ENCODE peak calls at places on chromosomes 1 and 21, in nine cellular contexts. B is adipocyte; L is PC-3; G is HCT116; Q is CD8-positive, alpha-beta T cell; H is gastrocnemius medialis; S is CD4-positive, CD25-positive, alpha-beta regulatory T cell; A is GM23338; O is fibroblast of lung. V is an unnamed sample. For H3K4me1, the result is how much of the 10 kb centered on the place peaks cover.

GRCh38 chr1:163170975-163171676 is 31.6 kb downstream of the RGS5 start:
- DNase-seq in S (no peak), G (no peak), A (peak), L (peak), O (peak), Q (no peak), H (no peak), B (peak), V (no peak)

GRCh38 chr21:42757826-42758655 is 104.6 kb downstream of the PDE9A start:
- DNase-seq in S (no peak), B (no peak), Q (no peak), L (no peak), A (no peak), G (no peak), O (no peak), H (no peak), V (no peak)

GRCh38 chr1:178645826-178646200 is 79.2 kb upstream of the RALGPS2 start:
- DNase-seq in S (no peak), G (no peak), O (peak), L (peak), B (peak), Q (no peak), H (no peak), A (no peak), V (no peak)

GRCh38 chr1:228396770-228397453 is 9.7 kb downstream of the TRIM11 start:
- DNase-seq in B (no peak), A (no peak), H (peak), Q (no peak), L (no peak), O (no peak), S (no peak), G (no peak), V (no peak)

GRCh38 chr1:36369061-36369470 is 16.7 kb downstream of the STK40 start:
- DNase-seq in L (peak), H (peak), A (peak), S (peak), O (peak), Q (peak), B (peak), G (peak), V (peak)

GRCh38 chr1:6392880-6393399 is 627 bp downstream of the ACOT7 start:
- DNase-seq in A (peak), G (no peak), Q (no peak), S (no peak), B (peak), O (no peak), L (no peak), H (no peak), V (no peak)

GRCh38 chr1:100629391-100629790 is 90.2 kb upstream of the VCAM1 start:
- DNase-seq in S (no peak), G (no peak), L (peak), A (no peak), Q (no peak), H (no peak), B (peak), O (no peak), V (no peak)

GRCh38 chr1:52190500-52191252 is 48.8 kb downstream of the ZFYVE9 start:
- DNase-seq in G (no peak), B (no peak), S (no peak), O (no peak), Q (no peak), A (peak), H (no peak), L (no peak), V (no peak)

GRCh38 chr1:149995927-149996326 is 14.6 kb downstream of the OTUD7B start:
- DNase-seq in Q (no peak), O (no peak), H (no peak), B (peak), A (peak), S (no peak), L (peak), G (no peak), V (no peak)

GRCh38 chr1:27402349-27402754 is 9.9 kb downstream of the GPR3 start:
- DNase-seq in S (no peak), H (peak), Q (no peak), O (peak), G (no peak), B (peak), L (peak), A (peak), V (no peak)

GRCh38 chr21:45874716-45875415 is 106.7 kb upstream of the COL6A1 start:
- DNase-seq in G (no peak), L (peak), O (peak), A (no peak), B (peak), S (no peak), H (peak), Q (no peak), V (no peak)

GRCh38 chr1:87106867-87107266 is 192.4 kb downstream of the HS2ST1 start:
- DNase-seq in L (no peak), G (no peak), Q (no peak), A (no peak), H (no peak), B (no peak), S (no peak), O (no peak), V (no peak)

GRCh38 chr1:94746635-94747525 is 73.3 kb upstream of the SLC44A3 start:
- DNase-seq in H (peak), A (no peak), L (no peak), S (no peak), G (no peak), B (peak), O (peak), Q (no peak), V (no peak)

GRCh38 chr1:77282187-77282865 is 507 bp downstream of the AK5 start:
- DNase-seq in B (peak), A (peak), L (peak), S (peak), Q (peak), H (no peak), G (no peak), O (peak), V (no peak)

GRCh38 chr1:109793486-109794318 is 30.0 kb upstream of the EPS8L3 start:
- DNase-seq in G (peak), H (peak), S (no peak), B (peak), Q (peak), O (peak), L (peak), A (peak), V (no peak)

GRCh38 chr1:32759997-32760623 is 57.0 kb downstream of the YARS1 start:
- DNase-seq in S (no peak), L (peak), O (no peak), B (no peak), Q (no peak), A (peak), H (no peak), G (peak), V (no peak)

GRCh38 chr1:33443705-33444180 is 12.8 kb upstream of the PHC2 start:
- DNase-seq in A (no peak), O (peak), Q (no peak), H (peak), G (no peak), L (no peak), S (no peak), B (no peak), V (no peak)

GRCh38 chr1:50278352-50278878 is 144.8 kb downstream of the DMRTA2 start:
- DNase-seq in Q (no peak), S (no peak), O (no peak), B (no peak), G (no peak), H (no peak), L (no peak), A (no peak), V (no peak)

GRCh38 chr1:13808729-13809131 is 108.7 kb downstream of the PRDM2 start:
- DNase-seq in H (no peak), O (peak), A (no peak), S (no peak), Q (no peak), B (peak), L (no peak), G (no peak), V (no peak)

GRCh38 chr21:30839304-30839703 is 9.7 kb upstream of the KRTAP7-1 start:
- DNase-seq in O (no peak), Q (no peak), H (no peak), A (peak), G (no peak), S (no peak), L (peak), B (peak), V (peak)

GRCh38 chr1:205374205-205375078 is 17.7 kb upstream of the KLHDC8A start:
- DNase-seq in O (peak), A (no peak), G (peak), L (peak), H (no peak), S (no peak), B (peak), Q (no peak), V (no peak)

GRCh38 chr1:165403835-165404482 is 41.0 kb downstream of the RXRG start:
- DNase-seq in Q (no peak), G (peak), S (no peak), L (peak), A (peak), O (peak), B (peak), H (peak), V (peak)

GRCh38 chr1:2314803-2315710 is 76.3 kb downstream of the MORN1 start:
- DNase-seq in G (no peak), L (peak), Q (peak), S (peak), H (no peak), B (peak), O (peak), A (peak), V (peak)
- H3K4me1 ChIP-seq in G (under half), L (under half), Q (half or more), S (under half), H (under half), B (under half), O (under half), A (under half), V (under half)

GRCh38 chr1:66370462-66370907 is 163.5 kb upstream of the SGIP1 start:
- DNase-seq in S (no peak), H (no peak), G (no peak), O (no peak), B (no peak), Q (no peak), A (no peak), L (no peak), V (no peak)
- H3K4me1 ChIP-seq in S (half or more), H (under half), G (under half), O (under half), B (under half), Q (under half), A (under half), L (under half), V (under half)

DNA sequence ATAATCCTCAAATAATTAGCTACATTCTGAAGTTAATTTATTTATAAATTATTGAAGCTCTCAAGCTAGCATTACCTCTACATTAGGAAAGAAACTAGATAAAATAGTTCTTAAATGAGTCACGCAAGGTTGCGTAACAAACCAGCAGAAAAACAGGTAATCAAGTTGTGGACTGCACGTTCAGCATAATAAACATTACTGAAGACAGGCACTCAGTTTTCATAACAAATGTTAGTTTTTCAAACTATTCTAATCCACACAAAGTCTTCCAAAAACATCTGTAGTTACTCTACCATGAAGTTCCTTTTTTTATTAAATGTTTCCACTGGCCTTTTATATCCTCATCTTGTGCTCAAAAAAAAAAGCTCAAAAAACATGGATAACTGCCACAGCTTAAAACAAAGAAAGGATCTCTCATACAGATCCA is 1.3 kb downstream of the TOR1AIP2 start:
- DNase-seq in B (peak), Q (no peak), S (no peak), G (no peak), H (no peak), A (no peak), O (peak), L (peak), V (peak)
- H3K4me1 ChIP-seq in B (under half), Q (under half), S (under half), G (under half), H (half or more), A (under half), O (under half), L (under half), V (half or more)

DNA sequence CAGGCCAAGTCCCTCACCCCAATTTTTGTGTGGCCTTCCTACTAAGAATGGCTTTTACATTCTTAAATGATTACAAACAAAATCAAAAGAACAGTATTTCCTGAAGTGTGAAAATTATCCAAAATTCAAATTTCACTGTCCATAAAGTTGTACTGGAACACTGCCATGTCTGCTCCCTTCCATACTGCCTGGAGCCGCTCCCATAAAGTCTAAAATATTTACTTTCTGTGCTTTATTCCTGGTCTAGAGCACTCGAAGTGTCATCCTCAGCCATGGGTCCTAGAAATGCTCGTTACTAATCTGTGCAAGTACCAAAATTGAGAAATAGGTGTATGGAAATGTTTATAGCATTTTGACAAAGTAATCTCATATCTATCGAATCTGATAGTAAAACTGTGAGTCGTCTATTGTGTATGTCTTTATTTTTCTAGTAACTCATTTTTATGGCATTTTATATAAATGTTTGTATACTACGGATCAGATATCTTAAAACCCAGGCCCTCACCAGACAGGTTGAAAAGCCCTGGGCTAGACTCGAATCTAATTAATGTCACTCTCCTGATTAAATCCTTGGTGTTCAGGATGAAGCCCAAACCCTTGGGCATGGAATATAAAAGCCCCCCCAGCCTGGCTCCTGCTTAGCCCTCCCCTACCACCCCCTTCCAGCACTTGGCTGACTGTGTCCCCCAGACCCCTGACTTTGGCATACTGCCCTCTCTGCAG is 4.9 kb downstream of the LBR start:
- DNase-seq in L (peak), A (no peak), B (no peak), O (no peak), G (no peak), S (no peak), H (no peak), Q (no peak), V (no peak)
- H3K4me1 ChIP-seq in L (half or more), A (under half), B (under half), O (under half), G (under half), S (under half), H (under half), Q (under half), V (under half)

DNA sequence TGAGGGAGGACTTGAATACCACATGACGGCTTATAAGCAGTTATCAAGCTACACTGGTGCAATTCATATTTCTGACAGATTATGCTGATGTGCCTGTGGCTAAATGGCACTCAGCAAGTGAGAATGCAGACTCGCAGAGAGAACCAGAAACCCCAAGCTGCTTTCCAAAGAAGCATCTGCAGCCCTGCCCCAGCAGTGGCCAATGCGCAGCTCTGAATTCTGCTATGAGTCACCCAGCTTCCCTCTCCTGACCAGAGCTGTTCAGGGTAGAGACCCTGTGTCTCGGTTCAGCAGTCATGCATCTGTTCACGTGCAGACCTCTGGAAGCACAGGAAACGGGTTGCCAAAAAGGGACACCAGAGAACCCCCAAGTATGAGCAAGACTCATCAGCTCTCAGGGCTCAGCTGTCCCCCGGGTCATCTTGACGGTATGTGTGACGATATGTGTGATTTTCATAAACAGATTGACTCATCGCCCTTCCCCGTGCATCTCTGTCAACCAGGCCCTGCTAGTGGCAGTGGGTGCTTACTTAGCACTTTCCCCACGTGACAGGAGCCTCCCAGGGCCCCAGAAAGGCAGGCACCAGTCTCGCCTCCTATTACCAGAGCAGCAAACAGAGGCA is 76.3 kb downstream of the ITPKB start:
- DNase-seq in O (peak), S (peak), A (no peak), L (peak), B (peak), Q (peak), H (peak), G (peak), V (peak)
- H3K4me1 ChIP-seq in O (under half), S (under half), A (under half), L (under half), B (half or more), Q (under half), H (half or more), G (under half), V (under half)

GRCh38 chr1:2273401-2274090 is 45.4 kb downstream of the SKI start:
- DNase-seq in G (no peak), H (no peak), O (no peak), A (no peak), S (no peak), Q (no peak), B (no peak), L (no peak), V (no peak)

GRCh38 chr1:2271841-2272655 is 43.9 kb downstream of the SKI start:
- DNase-seq in Q (no peak), L (no peak), H (no peak), G (no peak), A (no peak), B (no peak), O (no peak), S (no peak), V (no peak)

GRCh38 chr1:2271134-2271785 is 43.1 kb downstream of the SKI start:
- DNase-seq in S (no peak), A (peak), H (no peak), B (no peak), O (no peak), Q (no peak), L (no peak), G (no peak), V (no peak)

GRCh38 chr1:2274231-2274967 is 46.3 kb downstream of the SKI start:
- DNase-seq in L (no peak), O (no peak), A (no peak), Q (no peak), S (no peak), G (no peak), H (no peak), B (no peak), V (no peak)

DNA sequence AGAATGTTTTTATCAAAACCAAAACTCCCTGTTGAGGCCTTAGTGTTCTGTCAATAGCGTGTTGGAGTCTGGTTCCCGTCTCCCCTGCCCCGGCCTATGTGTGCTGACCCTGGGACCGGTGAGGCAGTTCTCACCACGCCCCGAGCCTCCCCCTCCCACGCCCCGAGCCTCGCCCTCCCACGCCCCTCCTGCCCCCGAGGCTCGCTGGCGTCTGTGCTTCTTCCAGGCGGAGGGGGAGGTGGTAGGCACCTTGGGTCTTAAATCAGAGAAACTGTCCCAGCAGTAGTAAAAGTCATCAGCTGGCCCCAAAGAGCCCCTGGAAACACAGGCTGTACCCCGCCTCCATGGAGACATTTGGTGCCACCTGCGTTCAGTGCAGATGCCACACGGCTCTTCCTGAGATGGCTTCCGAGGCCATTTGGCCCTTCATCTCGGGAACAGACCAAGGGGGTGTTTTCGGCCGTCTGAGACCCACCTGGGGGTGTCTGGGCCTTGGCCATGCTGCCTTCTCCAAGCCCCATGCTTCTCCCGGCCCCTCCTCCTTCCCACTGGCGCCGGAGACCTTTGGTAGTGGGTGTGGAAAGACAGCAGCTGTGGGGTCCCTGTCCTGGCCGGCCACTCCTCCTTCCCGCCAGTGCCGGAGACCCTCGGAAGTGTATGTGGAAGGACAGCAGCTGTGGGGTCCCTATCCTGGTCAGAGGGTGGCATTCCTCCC is 44.7 kb downstream of the SKI start:
- DNase-seq in L (no peak), S (no peak), G (no peak), O (no peak), H (no peak), Q (no peak), A (no peak), B (no peak), V (no peak)
- H3K4me1 ChIP-seq in L (under half), S (half or more), G (under half), O (under half), H (half or more), Q (half or more), A (under half), B (half or more), V (under half)

GRCh38 chr1:43977376-43978263 is 1.4 kb upstream of the B4GALT2 start:
- DNase-seq in A (no peak), L (no peak), S (no peak), O (no peak), B (no peak), Q (no peak), H (no peak), G (no peak), V (no peak)

GRCh38 chr1:43978264-43978550 is 803 bp upstream of the B4GALT2 start:
- DNase-seq in A (no peak), S (no peak), B (no peak), G (no peak), L (no peak), H (no peak), O (no peak), Q (no peak), V (no peak)

GRCh38 chr1:43979528-43980254 is 681 bp downstream of the B4GALT2 start:
- DNase-seq in G (no peak), O (peak), A (peak), H (no peak), B (peak), Q (no peak), S (no peak), L (peak), V (no peak)

GRCh38 chr1:43979261-43979527 is 184 bp downstream of the B4GALT2 start:
- DNase-seq in A (no peak), H (no peak), B (no peak), Q (no peak), G (no peak), L (no peak), S (no peak), O (no peak), V (no peak)

DNA sequence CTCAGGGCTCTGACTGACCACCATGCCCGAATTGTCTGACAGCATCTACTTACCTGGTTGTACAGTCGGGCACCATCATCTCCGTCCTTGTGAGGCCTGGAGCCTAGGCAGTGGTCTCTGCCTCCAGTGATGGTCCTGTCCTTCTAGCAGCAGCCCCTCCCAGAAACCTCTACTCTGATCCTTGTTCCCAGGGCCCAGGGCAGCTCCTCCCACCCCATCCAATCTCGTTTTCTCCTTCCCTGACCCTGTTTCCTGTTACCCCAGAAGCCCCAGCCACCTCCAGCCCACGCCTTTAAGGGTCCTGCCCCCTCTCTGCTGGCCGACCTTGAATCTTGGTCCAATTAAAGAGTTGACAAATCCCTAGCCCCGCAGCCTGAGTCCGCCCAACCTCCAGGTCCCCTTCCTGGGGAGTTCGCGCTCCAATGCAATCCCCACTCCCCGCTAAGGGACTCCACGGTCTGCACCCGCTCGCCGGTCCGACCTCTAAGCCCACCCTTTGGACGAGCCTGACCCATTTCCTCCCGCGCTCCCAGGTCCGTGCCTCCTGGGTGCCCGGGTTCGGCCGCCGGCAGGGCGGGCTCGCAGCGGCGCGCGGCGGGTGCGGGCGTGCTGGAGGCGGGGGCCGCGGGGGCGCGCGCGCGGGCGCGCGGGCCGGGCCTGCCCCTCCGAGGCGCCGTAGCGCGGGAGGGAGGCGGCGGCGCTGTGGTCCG is at the start of gene B4GALT2:
- DNase-seq in B (peak), O (no peak), Q (peak), H (no peak), A (peak), S (no peak), L (peak), G (no peak), V (no peak)
- H3K4me1 ChIP-seq in B (under half), O (under half), Q (under half), H (under half), A (under half), S (under half), L (half or more), G (under half), V (under half)

V was measured in OCI-LY7.